ENCODE peak calls at places on chromosomes 13 and 19, in six cellular contexts. J is CD4-positive, alpha-beta memory T cell; P is testis; Y is naive thymus-derived CD4-positive, alpha-beta T cell; R is upper lobe of right lung; E is esophagus squamous epithelium. A is an unnamed sample. For H3K4me1, the result is how much of the 10 kb centered on the place peaks cover.

GRCh38 chr19:8451885-8452284 is 7.1 kb downstream of the HNRNPM start:
- DNase-seq in R (no peak), E (no peak), P (no peak), J (no peak), Y (no peak), A (no peak)

GRCh38 chr19:18171605-18172327 is 1.8 kb upstream of the IFI30 start:
- DNase-seq in Y (no peak), R (peak), P (no peak), J (no peak), E (no peak), A (no peak)

GRCh38 chr13:67156718-67157049 is 73.5 kb downstream of the PCDH9 start:
- DNase-seq in R (no peak), E (no peak), J (no peak), P (no peak), Y (no peak), A (no peak)

GRCh38 chr13:112229992-112230872 is 145.9 kb upstream of the SPACA7 start:
- DNase-seq in P (no peak), Y (no peak), J (no peak), E (no peak), R (peak), A (no peak)

GRCh38 chr13:29754486-29754806 is 96.0 kb downstream of the UBL3 start:
- DNase-seq in P (no peak), R (no peak), J (no peak), E (no peak), Y (no peak), A (no peak)

GRCh38 chr13:50847501-50847900 is 4.0 kb upstream of the DLEU7 start:
- DNase-seq in Y (no peak), P (no peak), R (no peak), E (no peak), J (no peak), A (no peak)

GRCh38 chr13:50589651-50590054 is 253.8 kb downstream of the DLEU7 start:
- DNase-seq in P (no peak), E (no peak), Y (no peak), R (no peak), J (no peak), A (no peak)

GRCh38 chr19:13027557-13027956 is 32.3 kb downstream of the NFIX start:
- DNase-seq in J (no peak), R (no peak), P (no peak), Y (no peak), E (no peak), A (no peak)

GRCh38 chr13:33184530-33184929 is 101.0 kb downstream of the STARD13 start:
- DNase-seq in Y (no peak), R (no peak), J (no peak), E (no peak), P (no peak), A (no peak)

GRCh38 chr13:45807520-45808099 is 43.9 kb downstream of the SIAH3 start:
- DNase-seq in Y (peak), E (no peak), P (peak), R (no peak), J (peak), A (peak)

GRCh38 chr19:2239771-2240770 is 3.4 kb downstream of the SF3A2 start:
- DNase-seq in Y (peak), J (peak), E (no peak), P (peak), R (no peak), A (no peak)

GRCh38 chr13:43682698-43683097 is 104.1 kb downstream of the ENOX1 start:
- DNase-seq in J (no peak), R (no peak), Y (no peak), P (no peak), E (no peak), A (no peak)

GRCh38 chr19:6733338-6734095 is 3.9 kb downstream of the GPR108 start:
- DNase-seq in Y (no peak), P (no peak), R (no peak), E (no peak), J (no peak), A (no peak)

GRCh38 chr13:68905186-68905585 is 1202.4 kb upstream of the ATXN8OS start:
- DNase-seq in Y (no peak), J (no peak), R (no peak), E (no peak), P (no peak), A (no peak)

GRCh38 chr13:27704681-27705080 is 83.0 kb downstream of the POLR1D start:
- DNase-seq in E (no peak), Y (no peak), R (no peak), P (no peak), J (no peak), A (no peak)

GRCh38 chr13:44373601-44374347 is at the start of gene SERP2:
- DNase-seq in J (no peak), Y (no peak), E (no peak), P (peak), R (peak), A (no peak)

GRCh38 chr13:40096357-40096911 is 441.0 kb downstream of the COG6 start:
- DNase-seq in P (no peak), J (peak), R (no peak), Y (peak), E (no peak), A (no peak)

GRCh38 chr13:78806457-78806856 is 147.5 kb upstream of the OBI1 start:
- DNase-seq in E (no peak), R (no peak), Y (no peak), J (no peak), P (no peak), A (no peak)

GRCh38 chr13:104372128-104372527 is 1305.9 kb upstream of the SLC10A2 start:
- DNase-seq in Y (no peak), J (no peak), P (no peak), E (no peak), R (no peak), A (no peak)

GRCh38 chr19:33568706-33569105 is 47.1 kb upstream of the PEPD start:
- DNase-seq in Y (no peak), E (no peak), P (no peak), J (no peak), R (no peak), A (no peak)

GRCh38 chr19:27392027-27392632 is 1820.8 kb downstream of the UQCRFS1 start:
- DNase-seq in Y (no peak), P (no peak), E (no peak), J (no peak), R (peak), A (no peak)

GRCh38 chr13:47374741-47375140 is 477.9 kb upstream of the HTR2A start:
- DNase-seq in R (no peak), P (no peak), Y (no peak), E (no peak), J (no peak), A (no peak)

GRCh38 chr19:14056741-14057356 is 5.0 kb downstream of the PALM3 start:
- DNase-seq in P (no peak), E (no peak), R (no peak), Y (no peak), J (no peak), A (no peak)

GRCh38 chr13:101779147-101779546 is 326.7 kb downstream of the ITGBL1 start:
- DNase-seq in R (no peak), J (no peak), E (no peak), P (no peak), Y (no peak), A (no peak)

GRCh38 chr19:55488986-55489710 is 912 bp downstream of the SSC5D start:
- DNase-seq in J (no peak), P (no peak), R (no peak), Y (no peak), E (no peak), A (no peak)

GRCh38 chr19:18667531-18668251 is 15.8 kb upstream of the CRTC1 start:
- DNase-seq in P (no peak), Y (no peak), J (no peak), R (no peak), E (no peak), A (no peak)

GRCh38 chr13:99425485-99426341 is 75.6 kb upstream of the TM9SF2 start:
- DNase-seq in R (no peak), Y (peak), P (peak), J (peak), E (peak), A (no peak)
- H3K4me1 ChIP-seq in R (under half), Y (under half), P (under half), J (under half), E (under half), A (under half)

DNA sequence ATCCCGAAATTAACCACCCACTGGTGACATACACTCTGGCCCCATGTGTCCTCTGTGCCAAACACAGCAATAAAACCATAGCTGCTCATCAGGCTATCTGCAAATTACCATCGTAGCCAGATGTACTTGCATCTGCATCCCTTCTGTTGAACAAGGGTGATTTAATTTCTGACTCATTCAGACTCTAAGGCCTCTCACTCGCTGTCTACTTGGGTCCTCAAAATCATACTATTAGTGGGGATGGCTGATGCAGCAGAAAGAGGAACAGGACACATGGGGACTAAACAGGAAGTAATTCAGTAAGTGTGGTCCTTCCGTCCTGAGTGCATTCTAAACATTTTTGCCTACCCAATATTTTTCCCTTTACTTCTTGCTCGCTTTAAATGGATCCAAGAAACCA is 2275.0 kb upstream of the PCDH20 start:
- DNase-seq in R (no peak), J (no peak), E (no peak), P (no peak), Y (no peak), A (no peak)
- H3K4me1 ChIP-seq in R (under half), J (under half), E (under half), P (under half), Y (under half), A (under half)

GRCh38 chr19:35124098-35125060 is 8.8 kb downstream of the FXYD3 start:
- DNase-seq in R (peak), E (no peak), Y (peak), P (peak), J (peak), A (peak)
- H3K4me1 ChIP-seq in R (under half), E (half or more), Y (under half), P (under half), J (under half), A (under half)

DNA sequence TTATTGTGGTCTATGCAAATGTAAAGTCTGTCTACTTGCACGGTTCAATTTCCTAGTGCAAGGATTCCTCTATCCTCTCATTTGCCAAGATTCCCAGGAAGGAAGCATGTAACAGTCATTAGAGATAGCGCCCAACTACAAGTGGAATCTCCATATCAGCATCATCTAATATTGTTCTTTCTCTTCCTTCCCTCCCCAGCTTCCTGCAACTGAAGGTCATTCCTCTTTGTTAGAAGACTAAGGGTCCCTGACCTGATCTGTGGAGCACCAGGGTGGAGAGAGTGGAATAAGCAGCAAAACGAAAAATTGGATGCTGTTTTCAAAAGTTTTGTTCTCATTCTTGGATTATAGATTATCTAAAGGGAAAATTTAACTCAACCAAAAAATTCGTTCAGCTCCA is 714.0 kb downstream of the DIAPH3 start:
- DNase-seq in J (no peak), Y (no peak), E (no peak), P (no peak), R (no peak), A (no peak)
- H3K4me1 ChIP-seq in J (under half), Y (under half), E (under half), P (under half), R (under half), A (under half)

A was measured in SJCRH30.